ENCODE peak calls at places on chromosome 10, in nine cellular contexts. Y is right cardiac atrium; G is kidney; M is astrocyte of the spinal cord; S is Panc1; F is CD8-positive, alpha-beta T cell; T is choroid plexus epithelial cell; I is AG10803; R is CD8-positive, alpha-beta memory T cell. J is an unnamed sample.

GRCh38 chr10:43585981-43586738 is 11.7 kb upstream of the ZNF239 start:
- DNase-seq in Y (no peak), G (no peak), M (no peak), S (no peak), F (no peak), T (no peak), I (no peak), R (no peak), J (no peak)

GRCh38 chr10:122459586-122460273 is 1.6 kb upstream of the HTRA1 start:
- DNase-seq in Y (no peak), G (no peak), M (peak; percentile 55), S (no peak), F (no peak), T (peak; percentile 82), I (peak; percentile 79), R (no peak), J (no peak)

GRCh38 chr10:66639351-66639750 is 286.5 kb upstream of the LRRTM3 start:
- DNase-seq in Y (no peak), G (no peak), M (peak; percentile 38), S (no peak), F (no peak), T (peak; percentile 41), I (peak; percentile 16), R (no peak), J (no peak)

GRCh38 chr10:85788570-85788969 is 578.0 kb downstream of the GRID1 start:
- DNase-seq in Y (no peak), G (no peak), M (no peak), S (no peak), F (no peak), T (no peak), I (no peak), R (no peak), J (no peak)

GRCh38 chr10:80202934-80203834 is 2.2 kb downstream of the ANXA11 start:
- DNase-seq in Y (peak; percentile 91), G (peak; percentile 88), M (peak; percentile 93), S (no peak), F (peak; percentile 72), T (peak; percentile 98), I (peak; percentile 91), R (peak; percentile 52), J (peak; percentile 73)

GRCh38 chr10:97063271-97063982 is 122.3 kb downstream of the SLIT1 start:
- DNase-seq in Y (no peak), G (peak; percentile 58), M (no peak), S (no peak), F (no peak), T (no peak), I (no peak), R (no peak), J (no peak)

GRCh38 chr10:79405221-79405994 is 40.0 kb downstream of the ZCCHC24 start:
- DNase-seq in Y (peak; percentile 69), G (peak; percentile 66), M (no peak), S (no peak), F (no peak), T (peak; percentile 55), I (no peak), R (no peak), J (no peak)

GRCh38 chr10:74194545-74194944 is 43.5 kb downstream of the ADK start:
- DNase-seq in Y (no peak), G (no peak), M (peak; percentile 44), S (no peak), F (peak; percentile 29), T (no peak), I (no peak), R (no peak), J (no peak)

GRCh38 chr10:88117227-88117626 is 253.8 kb downstream of the PTEN start:
- DNase-seq in Y (no peak), G (no peak), M (no peak), S (no peak), F (peak; percentile 44), T (no peak), I (no peak), R (no peak), J (no peak)

GRCh38 chr10:87961314-87961713 is 97.9 kb downstream of the PTEN start:
- DNase-seq in Y (no peak), G (no peak), M (peak; percentile 53), S (peak; percentile 95), F (no peak), T (peak; percentile 34), I (peak; percentile 70), R (no peak), J (peak; percentile 38)

GRCh38 chr10:132849546-132850031 is 63.6 kb upstream of the NKX6-2 start:
- DNase-seq in Y (no peak), G (peak; percentile 54), M (no peak), S (no peak), F (no peak), T (no peak), I (no peak), R (no peak), J (no peak)

GRCh38 chr10:86438091-86438749 is 71.6 kb upstream of the GRID1 start:
- DNase-seq in Y (no peak), G (no peak), M (no peak), S (no peak), F (no peak), T (no peak), I (no peak), R (no peak), J (no peak)

GRCh38 chr10:69479737-69480412 is 28.6 kb downstream of the TSPAN15 start:
- DNase-seq in Y (no peak), G (peak; percentile 41), M (no peak), S (no peak), F (no peak), T (peak; percentile 31), I (peak; percentile 65), R (no peak), J (peak; percentile 15)

DNA sequence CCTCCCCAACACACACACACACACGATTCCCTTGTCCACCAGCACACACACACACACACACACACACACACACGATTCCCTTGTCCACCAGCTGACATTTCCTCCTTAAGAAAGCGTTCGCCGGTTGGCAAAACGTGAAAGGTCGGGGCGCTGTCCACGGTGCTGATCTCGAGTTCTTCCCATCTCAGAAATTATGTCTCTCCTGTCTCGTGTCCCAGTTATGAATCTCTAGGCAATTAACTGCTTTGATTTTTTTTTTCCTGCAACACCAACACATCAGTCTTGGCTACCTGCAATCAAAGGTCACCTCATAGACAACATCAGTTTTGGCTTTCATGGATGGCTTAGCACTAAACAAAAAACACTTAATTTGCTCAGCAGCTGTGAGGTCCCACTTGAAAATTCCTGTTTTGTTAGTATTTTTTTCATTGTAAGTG is 1.9 kb downstream of the INA start:
- DNase-seq in Y (peak; percentile 76), G (no peak), M (peak; percentile 55), S (no peak), F (no peak), T (peak; percentile 60), I (peak; percentile 32), R (no peak), J (no peak)
- H3K4me3 ChIP-seq in Y (no peak overlapping the region), G (no peak overlapping the region), M (no peak overlapping the region), S (no peak overlapping the region), F (no peak overlapping the region), T (no peak overlapping the region), I (no peak overlapping the region), R (no peak overlapping the region), J (no peak overlapping the region)

DNA sequence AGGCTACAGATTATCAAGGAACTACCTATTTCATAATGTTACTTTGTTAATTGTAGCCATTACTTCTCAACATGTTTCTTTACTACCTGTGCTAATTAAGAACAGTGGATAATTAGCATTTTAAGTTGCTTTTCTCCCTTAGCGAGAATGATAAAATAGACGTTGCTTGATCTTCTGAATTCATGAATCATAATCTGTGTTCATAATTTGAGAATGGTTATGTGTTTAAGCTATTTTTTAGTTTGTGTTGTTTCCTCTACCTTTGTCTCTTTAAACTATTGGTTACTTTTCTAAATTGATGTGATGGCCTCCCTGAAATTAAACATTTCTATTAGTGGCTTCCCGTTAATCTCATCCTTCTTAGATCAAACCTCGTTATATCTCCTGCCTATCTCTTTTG is at the start of gene ZRANB1:
- DNase-seq in Y (no peak), G (no peak), M (no peak), S (no peak), F (no peak), T (no peak), I (no peak), R (no peak), J (no peak)
- H3K4me3 ChIP-seq in Y (no peak within 1 kb of the TSS), G (no peak within 1 kb of the TSS), M (no peak within 1 kb of the TSS), S (no peak within 1 kb of the TSS), F (no peak within 1 kb of the TSS), T (no peak within 1 kb of the TSS), I (no peak within 1 kb of the TSS), R (no peak within 1 kb of the TSS), J (no peak within 1 kb of the TSS)

GRCh38 chr10:117535752-117536358 is 6.7 kb upstream of the EMX2 start:
- DNase-seq in Y (no peak), G (no peak), M (no peak), S (no peak), F (no peak), T (no peak), I (no peak), R (no peak), J (no peak)
- H3K4me3 ChIP-seq in Y (peak overlapping the region; percentile 26), G (peak overlapping the region; percentile 39), M (no peak overlapping the region), S (peak overlapping the region; percentile 43), F (no peak overlapping the region), T (no peak overlapping the region), I (peak overlapping the region; percentile 63), R (no peak overlapping the region), J (peak overlapping the region; percentile 40)

DNA sequence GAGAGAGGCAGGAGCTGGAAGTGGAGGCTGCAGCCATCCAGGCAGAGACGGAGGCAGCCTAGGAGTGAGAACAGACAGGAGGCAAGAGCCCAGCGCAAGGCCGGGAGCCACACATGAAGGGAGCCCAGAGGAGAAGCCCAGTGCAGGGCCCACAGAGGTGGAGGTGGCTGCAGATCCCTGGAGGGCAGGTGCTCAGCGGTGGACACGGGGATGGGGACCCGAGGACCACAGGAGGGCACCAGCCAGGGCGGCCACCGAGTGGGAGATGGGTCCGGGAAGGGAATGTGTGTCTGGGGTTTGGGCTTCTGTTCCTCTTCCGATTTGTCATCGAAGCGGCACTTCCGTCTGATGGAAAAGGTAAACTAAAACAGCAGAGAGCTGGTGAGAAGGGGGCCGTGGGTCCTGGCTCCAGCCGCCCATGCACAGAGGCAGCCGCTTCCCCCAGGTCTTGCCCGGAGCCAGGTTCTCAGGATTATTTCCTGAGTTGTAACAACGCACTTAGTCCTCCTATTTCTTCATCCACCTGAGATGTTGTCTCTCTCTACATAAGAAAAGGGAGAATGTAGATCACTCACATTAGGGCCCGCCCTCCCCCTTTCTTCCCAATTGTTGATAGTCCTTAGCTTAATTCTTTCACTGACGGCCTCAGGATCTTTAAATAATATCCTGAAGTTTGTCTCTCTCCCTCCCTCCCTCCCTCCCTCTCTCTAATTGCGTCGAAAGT is 174.9 kb upstream of the PPP2R2D start:
- DNase-seq in Y (no peak), G (no peak), M (no peak), S (no peak), F (no peak), T (no peak), I (no peak), R (no peak), J (no peak)
- H3K4me3 ChIP-seq in Y (no peak overlapping the region), G (no peak overlapping the region), M (no peak overlapping the region), S (no peak overlapping the region), F (no peak overlapping the region), T (no peak overlapping the region), I (no peak overlapping the region), R (no peak overlapping the region), J (no peak overlapping the region)